ENCODE peak calls at places on chromosome 11, in four cellular contexts. I, W, U and S are unnamed samples.

GRCh38 chr11:115500547-115501503 is 3.4 kb downstream of the CADM1 start:
- DNase-seq in W (no peak), U (no peak), I (no peak), S (no peak)

GRCh38 chr11:101915811-101916291 is 471 bp downstream of the ANGPTL5 start:
- DNase-seq in W (no peak), U (no peak), I (no peak), S (no peak)

GRCh38 chr11:14029415-14029814 is 66.9 kb downstream of the SPON1 start:
- DNase-seq in I (no peak), W (no peak), U (no peak), S (no peak)

GRCh38 chr11:45173064-45173463 is 26.6 kb downstream of the PRDM11 start:
- DNase-seq in U (no peak), W (no peak), I (no peak), S (no peak)

GRCh38 chr11:100827934-100828661 is 141.0 kb downstream of the ARHGAP42 start:
- DNase-seq in I (no peak), U (peak), W (no peak), S (no peak)

GRCh38 chr11:36081274-36081945 is 137.5 kb downstream of the LDLRAD3 start:
- DNase-seq in I (no peak), W (no peak), U (no peak), S (no peak)

GRCh38 chr11:2210366-2211112 is 38.9 kb upstream of the TH start:
- DNase-seq in U (no peak), I (no peak), W (no peak), S (no peak)

GRCh38 chr11:92969293-92969633 is 188 bp upstream of the MTNR1B start:
- DNase-seq in U (no peak), W (no peak), I (no peak), S (no peak)

GRCh38 chr11:100930185-100930778 is 199.3 kb downstream of the PGR start:
- DNase-seq in U (no peak), I (no peak), W (peak), S (no peak)

GRCh38 chr11:48055292-48056132 is 75.2 kb downstream of the PTPRJ start:
- DNase-seq in U (no peak), I (no peak), W (no peak), S (no peak)

GRCh38 chr11:77644887-77645286 is 7.3 kb upstream of the CLNS1A start:
- DNase-seq in U (no peak), I (no peak), W (no peak), S (no peak)

GRCh38 chr11:27239305-27239942 is 123.6 kb downstream of the CCDC34 start:
- DNase-seq in I (no peak), U (no peak), W (no peak), S (no peak)

GRCh38 chr11:85752890-85753581 is 57.9 kb downstream of the SYTL2 start:
- DNase-seq in I (no peak), W (no peak), U (no peak), S (no peak)

GRCh38 chr11:41789376-41789775 is 329.9 kb upstream of the LRRC4C start:
- DNase-seq in I (no peak), W (no peak), U (no peak), S (no peak)

GRCh38 chr11:86955674-86956522 is 703 bp upstream of the FZD4 start:
- DNase-seq in W (peak), I (no peak), U (peak), S (peak)

GRCh38 chr11:11044137-11044855 is 186.4 kb upstream of the ZBED5 start:
- DNase-seq in I (no peak), U (no peak), W (no peak), S (no peak)

GRCh38 chr11:116774661-116775060 is 1.9 kb upstream of the BUD13 start:
- DNase-seq in W (no peak), U (no peak), I (no peak), S (no peak)

GRCh38 chr11:116777056-116777455 is 4.3 kb upstream of the BUD13 start:
- DNase-seq in I (no peak), W (no peak), U (no peak), S (no peak)

GRCh38 chr11:116778556-116778955 is 5.8 kb upstream of the BUD13 start:
- DNase-seq in I (no peak), U (no peak), W (no peak), S (no peak)

GRCh38 chr11:116775975-116776374 is 3.2 kb upstream of the BUD13 start:
- DNase-seq in I (no peak), W (no peak), U (no peak), S (no peak)

GRCh38 chr11:116776522-116776984 is 3.8 kb upstream of the BUD13 start:
- DNase-seq in I (no peak), W (no peak), U (no peak), S (no peak)
- TF ChIP-seq SPI1 in I (no peak), W (peak), U (no peak), S (no peak)

DNA sequence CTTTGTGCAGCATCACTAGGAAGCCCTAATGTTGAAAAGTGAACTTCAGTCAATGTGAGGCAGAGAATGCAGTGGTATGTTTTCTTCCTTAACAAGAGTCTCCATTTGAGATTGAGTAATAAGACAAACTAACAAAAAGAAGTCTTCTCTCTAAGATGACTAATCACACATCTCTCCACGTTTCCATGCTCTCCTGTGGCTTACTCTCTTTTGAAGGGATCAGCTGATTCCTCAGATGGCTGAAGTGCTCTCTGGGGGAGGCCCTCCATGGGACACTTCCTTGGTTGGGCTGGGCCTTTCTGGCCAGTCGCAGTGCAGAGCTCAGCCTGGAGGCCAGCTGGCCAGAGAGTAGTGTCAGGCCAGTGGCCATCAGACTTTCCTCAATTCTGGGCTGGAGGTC is 14.7 kb downstream of the CSRP3 start:
- DNase-seq in W (no peak), I (no peak), U (no peak), S (no peak)
- TF ChIP-seq SPI1 in W (no peak), I (no peak), U (no peak), S (no peak)

GRCh38 chr11:114167355-114168085 is 108.0 kb downstream of the ZBTB16 start:
- DNase-seq in I (no peak), W (no peak), U (no peak), S (no peak)

GRCh38 chr11:114170226-114170625 is 110.7 kb downstream of the ZBTB16 start:
- DNase-seq in I (no peak), W (no peak), U (no peak), S (no peak)

GRCh38 chr11:114168691-114169090 is 109.2 kb downstream of the ZBTB16 start:
- DNase-seq in U (no peak), W (no peak), I (no peak), S (no peak)

GRCh38 chr11:114168086-114168448 is 108.6 kb downstream of the ZBTB16 start:
- DNase-seq in I (no peak), U (no peak), W (no peak), S (no peak)

DNA sequence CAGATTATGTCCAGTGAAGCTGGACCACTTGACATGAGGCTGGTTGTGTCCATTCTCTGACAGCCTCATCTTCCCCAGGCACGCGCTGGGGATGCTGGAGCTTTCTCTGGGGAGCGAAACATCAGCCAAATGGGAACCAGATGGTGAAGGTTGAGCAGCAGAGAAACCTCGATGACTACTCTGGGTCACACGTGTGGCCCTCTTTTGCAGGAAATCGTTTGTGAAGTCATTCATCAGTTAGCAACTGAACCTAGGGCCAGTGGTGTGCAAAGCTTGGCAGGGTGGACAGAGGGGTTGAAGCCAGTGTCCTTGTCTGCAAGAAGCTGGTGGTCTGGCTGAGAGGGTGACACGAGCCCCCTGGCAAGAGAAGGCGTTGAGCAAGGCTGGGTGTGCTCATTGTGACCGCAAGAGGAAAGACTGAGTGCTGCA is 109.8 kb downstream of the ZBTB16 start:
- DNase-seq in I (no peak), U (no peak), W (no peak), S (no peak)
- TF ChIP-seq SPI1 in I (no peak), U (no peak), W (no peak), S (no peak)

DNA sequence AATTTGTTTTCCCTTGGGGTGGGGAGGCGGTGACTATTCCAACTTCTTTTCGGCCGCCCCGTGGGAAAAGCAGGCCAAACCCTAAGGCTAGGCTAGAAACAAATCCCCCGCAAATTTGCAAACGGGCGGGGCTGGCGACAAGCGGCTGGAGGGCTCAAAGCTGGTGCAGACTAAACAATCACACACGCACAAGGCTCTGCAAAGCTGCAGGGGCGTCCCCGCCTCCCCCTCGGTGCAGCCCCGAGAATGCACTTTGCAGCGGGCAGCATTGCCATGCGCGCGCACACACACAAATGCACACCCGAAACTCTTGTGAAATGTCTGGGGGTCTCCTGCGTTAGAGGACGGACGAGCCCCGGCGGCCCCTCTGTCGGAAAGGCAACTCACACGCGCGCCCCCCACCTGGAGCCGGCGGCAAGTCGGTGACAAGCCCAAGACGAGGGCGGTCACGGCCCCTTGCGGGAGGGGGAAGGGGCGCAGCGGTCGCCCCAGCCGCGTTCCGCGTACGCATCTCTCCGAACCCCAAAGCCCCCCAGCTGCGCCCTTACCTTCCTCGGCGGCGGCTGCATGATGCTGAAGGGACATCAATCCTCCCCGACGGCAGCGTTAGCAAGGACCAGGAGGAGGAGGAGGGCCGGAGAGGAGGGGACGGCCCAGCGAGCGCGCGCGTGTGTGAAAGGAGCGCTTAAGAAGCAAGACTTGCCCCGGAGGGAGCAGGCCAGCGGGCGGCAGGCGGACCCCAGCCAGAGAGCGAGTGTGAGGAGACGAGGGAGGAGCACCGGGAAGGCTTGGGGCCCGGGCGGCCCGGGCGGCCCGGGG is 600 bp downstream of the FCHSD2 start:
- DNase-seq in I (peak), W (peak), U (no peak), S (no peak)
- TF ChIP-seq SPI1 in I (no peak), W (no peak), U (no peak), S (no peak)

GRCh38 chr11:119148855-119149370 is at the start of gene ABCG4:
- DNase-seq in U (no peak), I (no peak), W (peak), S (no peak)
- TF ChIP-seq SPI1 in U (no peak), I (no peak), W (no peak), S (no peak)

GRCh38 chr11:122434786-122435185 is 220.7 kb upstream of the UBASH3B start:
- DNase-seq in W (no peak), U (no peak), I (no peak), S (no peak)
- TF ChIP-seq SPI1 in W (no peak), U (no peak), I (no peak), S (no peak)

GRCh38 chr11:16897460-16898061 is 116.7 kb downstream of the PLEKHA7 start:
- DNase-seq in U (no peak), I (no peak), W (no peak), S (no peak)
- TF ChIP-seq SPI1 in U (no peak), I (no peak), W (no peak), S (no peak)